ENCODE peak calls at places on chromosomes 6 and 20, in eight cellular contexts. One of them, this sample, is unnamed.

GRCh38 chr6:25318589-25318988 is 39.4 kb downstream of the CARMIL1 start:
- DNase-seq in AG04449: no peak
- DNase-seq in neural progenitor cell: no peak
- DNase-seq in fibroblast of the aortic adventitia: no peak
- DNase-seq in mammary epithelial cell: no peak
- DNase-seq in adrenal gland: no peak
- DNase-seq in WERI-Rb-1: no peak
- DNase-seq in A673: no peak
- DNase-seq in this sample: no peak

GRCh38 chr20:33568378-33569289 is 78.7 kb downstream of the CBFA2T2 start:
- DNase-seq in neural progenitor cell: peak
- DNase-seq in WERI-Rb-1: peak
- DNase-seq in mammary epithelial cell: no peak
- DNase-seq in fibroblast of the aortic adventitia: peak
- DNase-seq in AG04449: no peak
- DNase-seq in adrenal gland: no peak
- DNase-seq in A673: peak
- DNase-seq in this sample: no peak

GRCh38 chr20:47334022-47334551 is 22.4 kb downstream of the ZMYND8 start:
- DNase-seq in fibroblast of the aortic adventitia: peak
- DNase-seq in AG04449: peak
- DNase-seq in WERI-Rb-1: no peak
- DNase-seq in neural progenitor cell: no peak
- DNase-seq in A673: peak
- DNase-seq in adrenal gland: peak
- DNase-seq in mammary epithelial cell: peak
- DNase-seq in this sample: peak

GRCh38 chr6:157194643-157195042 is 128.7 kb downstream of the TMEM242 start:
- DNase-seq in mammary epithelial cell: no peak
- DNase-seq in neural progenitor cell: no peak
- DNase-seq in fibroblast of the aortic adventitia: peak
- DNase-seq in A673: no peak
- DNase-seq in adrenal gland: no peak
- DNase-seq in WERI-Rb-1: no peak
- DNase-seq in AG04449: no peak
- DNase-seq in this sample: peak

GRCh38 chr20:49028684-49029083 is 17.4 kb upstream of the CSE1L start:
- DNase-seq in AG04449: no peak
- DNase-seq in mammary epithelial cell: peak
- DNase-seq in adrenal gland: peak
- DNase-seq in A673: peak
- DNase-seq in WERI-Rb-1: no peak
- DNase-seq in fibroblast of the aortic adventitia: peak
- DNase-seq in neural progenitor cell: peak
- DNase-seq in this sample: peak

GRCh38 chr6:125191916-125192609 is 38.5 kb downstream of the TPD52L1 start:
- DNase-seq in neural progenitor cell: peak
- DNase-seq in adrenal gland: peak
- DNase-seq in WERI-Rb-1: peak
- DNase-seq in mammary epithelial cell: peak
- DNase-seq in A673: peak
- DNase-seq in fibroblast of the aortic adventitia: peak
- DNase-seq in AG04449: peak
- DNase-seq in this sample: peak

GRCh38 chr20:36408219-36408618 is 102.1 kb downstream of the DLGAP4 start:
- DNase-seq in mammary epithelial cell: peak
- DNase-seq in A673: peak
- DNase-seq in neural progenitor cell: peak
- DNase-seq in fibroblast of the aortic adventitia: peak
- DNase-seq in AG04449: no peak
- DNase-seq in WERI-Rb-1: peak
- DNase-seq in adrenal gland: peak
- DNase-seq in this sample: peak

GRCh38 chr6:89566011-89566775 is 72.4 kb downstream of the LYRM2 start:
- DNase-seq in A673: no peak
- DNase-seq in neural progenitor cell: peak
- DNase-seq in WERI-Rb-1: no peak
- DNase-seq in fibroblast of the aortic adventitia: no peak
- DNase-seq in AG04449: no peak
- DNase-seq in mammary epithelial cell: no peak
- DNase-seq in adrenal gland: no peak
- DNase-seq in this sample: no peak

GRCh38 chr6:30922447-30922852 is 8.4 kb downstream of the VARS2 start:
- DNase-seq in A673: no peak
- DNase-seq in neural progenitor cell: no peak
- DNase-seq in AG04449: no peak
- DNase-seq in adrenal gland: no peak
- DNase-seq in WERI-Rb-1: no peak
- DNase-seq in fibroblast of the aortic adventitia: no peak
- DNase-seq in mammary epithelial cell: peak
- DNase-seq in this sample: no peak

GRCh38 chr20:10716855-10717254 is 43.1 kb upstream of the JAG1 start:
- DNase-seq in neural progenitor cell: no peak
- DNase-seq in WERI-Rb-1: no peak
- DNase-seq in fibroblast of the aortic adventitia: no peak
- DNase-seq in A673: peak
- DNase-seq in adrenal gland: no peak
- DNase-seq in AG04449: no peak
- DNase-seq in mammary epithelial cell: no peak
- DNase-seq in this sample: peak

GRCh38 chr6:50925548-50925947 is 106.9 kb downstream of the TFAP2B start:
- DNase-seq in mammary epithelial cell: no peak
- DNase-seq in neural progenitor cell: no peak
- DNase-seq in adrenal gland: no peak
- DNase-seq in A673: no peak
- DNase-seq in WERI-Rb-1: no peak
- DNase-seq in AG04449: no peak
- DNase-seq in fibroblast of the aortic adventitia: no peak
- DNase-seq in this sample: no peak

GRCh38 chr6:50925981-50926380 is 107.3 kb downstream of the TFAP2B start:
- DNase-seq in AG04449: no peak
- DNase-seq in WERI-Rb-1: no peak
- DNase-seq in fibroblast of the aortic adventitia: peak
- DNase-seq in mammary epithelial cell: no peak
- DNase-seq in neural progenitor cell: no peak
- DNase-seq in A673: no peak
- DNase-seq in adrenal gland: no peak
- DNase-seq in this sample: peak

GRCh38 chr6:50924758-50925157 is 106.1 kb downstream of the TFAP2B start:
- DNase-seq in adrenal gland: no peak
- DNase-seq in fibroblast of the aortic adventitia: no peak
- DNase-seq in A673: no peak
- DNase-seq in WERI-Rb-1: no peak
- DNase-seq in mammary epithelial cell: no peak
- DNase-seq in AG04449: no peak
- DNase-seq in neural progenitor cell: no peak
- DNase-seq in this sample: no peak

GRCh38 chr6:50927816-50928215 is 109.1 kb downstream of the TFAP2B start:
- DNase-seq in neural progenitor cell: no peak
- DNase-seq in fibroblast of the aortic adventitia: peak
- DNase-seq in adrenal gland: no peak
- DNase-seq in AG04449: no peak
- DNase-seq in A673: no peak
- DNase-seq in mammary epithelial cell: no peak
- DNase-seq in WERI-Rb-1: no peak
- DNase-seq in this sample: peak

GRCh38 chr6:50929323-50929722 is 110.7 kb downstream of the TFAP2B start:
- DNase-seq in AG04449: no peak
- DNase-seq in A673: no peak
- DNase-seq in mammary epithelial cell: no peak
- DNase-seq in WERI-Rb-1: no peak
- DNase-seq in neural progenitor cell: peak
- DNase-seq in fibroblast of the aortic adventitia: no peak
- DNase-seq in adrenal gland: no peak
- DNase-seq in this sample: no peak
- TF ChIP-seq CTCF in AG04449: no peak
- TF ChIP-seq CTCF in A673: no peak
- TF ChIP-seq CTCF in mammary epithelial cell: no peak
- TF ChIP-seq CTCF in WERI-Rb-1: no peak
- TF ChIP-seq CTCF in neural progenitor cell: no peak
- TF ChIP-seq CTCF in fibroblast of the aortic adventitia: no peak
- TF ChIP-seq CTCF in adrenal gland: no peak
- TF ChIP-seq CTCF in this sample: no peak

GRCh38 chr20:56630506-56631317 is 1.6 kb downstream of the TFAP2C start:
- DNase-seq in adrenal gland: no peak
- DNase-seq in mammary epithelial cell: peak
- DNase-seq in fibroblast of the aortic adventitia: no peak
- DNase-seq in AG04449: no peak
- DNase-seq in A673: no peak
- DNase-seq in neural progenitor cell: peak
- DNase-seq in WERI-Rb-1: no peak
- DNase-seq in this sample: peak
- H3K4me3 ChIP-seq in adrenal gland: peak
- H3K4me3 ChIP-seq in mammary epithelial cell: peak
- H3K4me3 ChIP-seq in fibroblast of the aortic adventitia: no peak
- H3K4me3 ChIP-seq in AG04449: peak
- H3K4me3 ChIP-seq in A673: peak
- H3K4me3 ChIP-seq in neural progenitor cell: peak
- H3K4me3 ChIP-seq in WERI-Rb-1: no peak
- H3K4me3 ChIP-seq in this sample: peak

DNA sequence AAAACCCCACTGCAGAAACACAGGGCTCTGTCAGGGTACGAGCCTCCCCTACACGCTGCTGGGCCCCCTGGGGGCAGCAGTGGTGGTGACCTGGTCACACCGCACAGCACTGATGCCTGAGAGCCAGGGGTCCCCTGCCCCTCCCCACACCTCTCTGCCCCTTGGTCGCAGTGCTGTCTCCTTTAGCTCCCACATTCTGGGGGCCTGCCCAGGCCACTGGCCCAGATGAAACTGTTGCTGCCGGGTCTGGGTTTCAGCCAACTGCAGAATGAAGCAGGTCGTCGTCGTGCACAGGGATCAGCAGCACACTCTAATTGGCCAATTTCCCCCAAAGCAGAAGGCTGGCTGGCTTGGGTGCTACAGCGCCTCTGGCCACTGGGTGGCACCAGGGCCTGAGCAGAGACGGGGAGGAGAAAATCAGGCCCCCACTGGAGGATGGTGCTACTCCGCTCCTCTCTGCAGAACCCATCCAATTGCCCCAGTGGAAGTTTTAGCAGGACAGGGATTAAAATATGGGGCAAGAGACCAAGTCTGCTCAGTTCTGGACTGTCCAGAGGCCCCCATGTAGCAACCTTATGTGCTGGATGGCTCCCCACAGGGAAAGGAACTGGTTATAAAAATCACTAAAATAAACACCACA is 26.1 kb downstream of the DIDO1 start:
- DNase-seq in WERI-Rb-1: peak
- DNase-seq in neural progenitor cell: peak
- DNase-seq in AG04449: no peak
- DNase-seq in fibroblast of the aortic adventitia: peak
- DNase-seq in mammary epithelial cell: peak
- DNase-seq in A673: peak
- DNase-seq in adrenal gland: peak
- DNase-seq in this sample: peak
- TF ChIP-seq CTCF in WERI-Rb-1: peak
- TF ChIP-seq CTCF in neural progenitor cell: peak
- TF ChIP-seq CTCF in AG04449: peak
- TF ChIP-seq CTCF in fibroblast of the aortic adventitia: peak
- TF ChIP-seq CTCF in mammary epithelial cell: peak
- TF ChIP-seq CTCF in A673: peak
- TF ChIP-seq CTCF in adrenal gland: peak
- TF ChIP-seq CTCF in this sample: peak

GRCh38 chr20:38162878-38163875 is 1.9 kb downstream of the TGM2 start:
- DNase-seq in adrenal gland: no peak
- DNase-seq in fibroblast of the aortic adventitia: no peak
- DNase-seq in neural progenitor cell: no peak
- DNase-seq in A673: no peak
- DNase-seq in AG04449: no peak
- DNase-seq in mammary epithelial cell: no peak
- DNase-seq in WERI-Rb-1: no peak
- DNase-seq in this sample: no peak
- H3K4me3 ChIP-seq in adrenal gland: peak
- H3K4me3 ChIP-seq in fibroblast of the aortic adventitia: peak
- H3K4me3 ChIP-seq in neural progenitor cell: no peak
- H3K4me3 ChIP-seq in A673: no peak
- H3K4me3 ChIP-seq in AG04449: no peak
- H3K4me3 ChIP-seq in mammary epithelial cell: no peak
- H3K4me3 ChIP-seq in WERI-Rb-1: no peak
- H3K4me3 ChIP-seq in this sample: peak

GRCh38 chr6:170127151-170127550 is 163.7 kb downstream of the DLL1 start:
- DNase-seq in AG04449: no peak
- DNase-seq in adrenal gland: no peak
- DNase-seq in fibroblast of the aortic adventitia: no peak
- DNase-seq in mammary epithelial cell: no peak
- DNase-seq in A673: no peak
- DNase-seq in neural progenitor cell: no peak
- DNase-seq in WERI-Rb-1: no peak
- DNase-seq in this sample: no peak

GRCh38 chr6:170130201-170130621 is 160.7 kb downstream of the DLL1 start:
- DNase-seq in mammary epithelial cell: no peak
- DNase-seq in A673: no peak
- DNase-seq in neural progenitor cell: no peak
- DNase-seq in AG04449: no peak
- DNase-seq in WERI-Rb-1: no peak
- DNase-seq in adrenal gland: no peak
- DNase-seq in fibroblast of the aortic adventitia: no peak
- DNase-seq in this sample: no peak

GRCh38 chr6:170128811-170129681 is 161.8 kb downstream of the DLL1 start:
- DNase-seq in AG04449: no peak
- DNase-seq in fibroblast of the aortic adventitia: no peak
- DNase-seq in mammary epithelial cell: no peak
- DNase-seq in neural progenitor cell: no peak
- DNase-seq in A673: no peak
- DNase-seq in WERI-Rb-1: no peak
- DNase-seq in adrenal gland: no peak
- DNase-seq in this sample: no peak

GRCh38 chr6:170129691-170130171 is 161.1 kb downstream of the DLL1 start:
- DNase-seq in fibroblast of the aortic adventitia: no peak
- DNase-seq in A673: peak
- DNase-seq in mammary epithelial cell: peak
- DNase-seq in WERI-Rb-1: no peak
- DNase-seq in AG04449: no peak
- DNase-seq in adrenal gland: peak
- DNase-seq in neural progenitor cell: no peak
- DNase-seq in this sample: peak

DNA sequence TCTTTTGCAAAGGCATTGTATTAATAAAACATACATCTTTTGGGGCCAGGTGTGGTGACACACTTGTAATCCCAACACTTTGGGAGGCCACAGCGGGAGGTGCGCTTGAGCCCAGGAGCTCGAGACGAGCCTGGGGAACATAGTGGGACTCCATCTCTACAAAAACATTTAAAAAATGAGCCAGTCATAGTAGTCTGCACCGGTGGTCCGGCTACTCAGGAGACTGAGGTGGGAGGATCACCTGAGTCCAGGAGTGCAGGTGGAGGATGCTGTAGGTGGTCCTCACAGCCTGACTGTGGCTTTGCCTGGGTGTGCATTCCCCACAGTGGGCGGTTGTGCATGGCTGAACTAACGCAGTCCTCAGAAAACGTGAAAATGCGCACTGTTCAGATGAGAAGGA is 162.5 kb downstream of the DLL1 start:
- DNase-seq in fibroblast of the aortic adventitia: no peak
- DNase-seq in mammary epithelial cell: no peak
- DNase-seq in AG04449: no peak
- DNase-seq in neural progenitor cell: no peak
- DNase-seq in A673: no peak
- DNase-seq in adrenal gland: no peak
- DNase-seq in WERI-Rb-1: no peak
- DNase-seq in this sample: no peak
- TF ChIP-seq CTCF in fibroblast of the aortic adventitia: no peak
- TF ChIP-seq CTCF in mammary epithelial cell: no peak
- TF ChIP-seq CTCF in AG04449: no peak
- TF ChIP-seq CTCF in neural progenitor cell: no peak
- TF ChIP-seq CTCF in A673: no peak
- TF ChIP-seq CTCF in adrenal gland: no peak
- TF ChIP-seq CTCF in WERI-Rb-1: no peak
- TF ChIP-seq CTCF in this sample: no peak

This sample was measured in choroid plexus epithelial cell.